ENCODE peak calls at places on chromosomes 11 and 22, in five cellular contexts. A, C, I, S and M are unnamed samples.

GRCh38 chr11:125871391-125872137 is 15.9 kb upstream of the HYLS1 start:
- DNase-seq in A (no peak), C (no peak), I (no peak), S (peak), M (peak)

GRCh38 chr11:10042699-10043098 is 251.3 kb downstream of the SBF2 start:
- DNase-seq in A (no peak), C (no peak), I (no peak), S (no peak), M (no peak)

GRCh38 chr11:27420722-27421572 is 51.6 kb downstream of the LGR4 start:
- DNase-seq in A (no peak), C (no peak), I (no peak), S (no peak), M (no peak)

GRCh38 chr11:117361432-117361831 is 33.8 kb downstream of the CEP164 start:
- DNase-seq in A (no peak), C (no peak), I (no peak), S (no peak), M (no peak)

GRCh38 chr11:46889689-46890475 is 28.5 kb downstream of the LRP4 start:
- DNase-seq in A (no peak), C (peak), I (peak), S (peak), M (peak)

GRCh38 chr11:112929432-112929831 is 31.8 kb upstream of the NCAM1 start:
- DNase-seq in A (no peak), C (no peak), I (no peak), S (no peak), M (no peak)

GRCh38 chr11:76835928-76836612 is 24.6 kb upstream of the ACER3 start:
- DNase-seq in A (peak), C (no peak), I (peak), S (no peak), M (peak)

GRCh38 chr11:33377100-33377851 is 120.1 kb downstream of the HIPK3 start:
- DNase-seq in A (no peak), C (no peak), I (no peak), S (peak), M (no peak)

GRCh38 chr11:110829873-110830272 is 117.6 kb upstream of the ARHGAP20 start:
- DNase-seq in A (no peak), C (no peak), I (no peak), S (no peak), M (no peak)

GRCh38 chr11:123064268-123064657 is 2.3 kb upstream of the HSPA8 start:
- DNase-seq in A (no peak), C (no peak), I (no peak), S (no peak), M (no peak)

GRCh38 chr11:68594123-68594522 is 90.2 kb upstream of the GAL start:
- DNase-seq in A (no peak), C (no peak), I (no peak), S (no peak), M (no peak)

GRCh38 chr11:68735626-68736025 is 15.7 kb downstream of the TESMIN start:
- DNase-seq in A (no peak), C (no peak), I (no peak), S (no peak), M (no peak)

GRCh38 chr11:17552392-17553248 is 5.6 kb downstream of the OTOG start:
- DNase-seq in A (no peak), C (no peak), I (no peak), S (no peak), M (no peak)

GRCh38 chr11:125165111-125165663 is 636 bp downstream of the PKNOX2 start:
- DNase-seq in A (no peak), C (no peak), I (peak), S (peak), M (peak)

GRCh38 chr11:78365381-78365792 is 52.2 kb downstream of the GAB2 start:
- DNase-seq in A (peak), C (no peak), I (no peak), S (peak), M (peak)

GRCh38 chr22:29784451-29785361 is 17.5 kb downstream of the UQCR10 start:
- DNase-seq in A (no peak), C (no peak), I (peak), S (no peak), M (no peak)

GRCh38 chr11:7635137-7635536 is 38.2 kb downstream of the CYB5R2 start:
- DNase-seq in A (no peak), C (no peak), I (peak), S (no peak), M (no peak)

GRCh38 chr11:76629853-76630599 is 40.5 kb downstream of the LRRC32 start:
- DNase-seq in A (peak), C (no peak), I (peak), S (no peak), M (no peak)

GRCh38 chr11:13215157-13215556 is 62.4 kb upstream of the BMAL1 start:
- DNase-seq in A (no peak), C (no peak), I (no peak), S (no peak), M (peak)

GRCh38 chr11:43574949-43575915 is 105.3 kb upstream of the HSD17B12 start:
- DNase-seq in A (no peak), C (no peak), I (no peak), S (peak), M (no peak)

GRCh38 chr11:94325681-94326080 is 21.3 kb downstream of the IZUMO1R start:
- DNase-seq in A (no peak), C (peak), I (no peak), S (peak), M (no peak)

GRCh38 chr11:29435421-29435820 is 581.4 kb downstream of the KCNA4 start:
- DNase-seq in A (no peak), C (no peak), I (no peak), S (no peak), M (no peak)

GRCh38 chr11:13216019-13217006 is 61.3 kb upstream of the BMAL1 start:
- DNase-seq in A (no peak), C (no peak), I (peak), S (peak), M (peak)

GRCh38 chr11:46006418-46007070 is 84.1 kb downstream of the LARGE2 start:
- DNase-seq in A (no peak), C (no peak), I (no peak), S (peak), M (peak)

GRCh38 chr11:127919206-127920000 is 668.0 kb downstream of the ETS1 start:
- DNase-seq in A (no peak), C (no peak), I (no peak), S (no peak), M (peak)

GRCh38 chr11:67384851-67385366 is 6.9 kb upstream of the RAD9A start:
- DNase-seq in A (no peak), C (no peak), I (no peak), S (no peak), M (no peak)

GRCh38 chr22:21446128-21446826 is 20.9 kb upstream of the TMEM191C start:
- DNase-seq in A (peak), C (no peak), I (peak), S (peak), M (no peak)

GRCh38 chr22:39474351-39474991 is 17.7 kb downstream of the MGAT3 start:
- DNase-seq in A (no peak), C (no peak), I (no peak), S (no peak), M (no peak)

GRCh38 chr22:20949698-20950183 is 17.3 kb upstream of the AIFM3 start:
- DNase-seq in A (no peak), C (no peak), I (no peak), S (no peak), M (no peak)

GRCh38 chr11:199782-200181 is 6.9 kb downstream of the SCGB1C1 start:
- DNase-seq in A (peak), C (no peak), I (no peak), S (no peak), M (no peak)

GRCh38 chr11:126607374-126607773 is 251.9 kb downstream of the ST3GAL4 start:
- DNase-seq in A (no peak), C (no peak), I (peak), S (peak), M (peak)

GRCh38 chr11:60281482-60281881 is 1.0 kb downstream of the MS4A4A start:
- DNase-seq in A (no peak), C (no peak), I (no peak), S (no peak), M (no peak)

GRCh38 chr22:45420539-45420938 is 7.0 kb downstream of the RIBC2 start:
- DNase-seq in A (no peak), C (no peak), I (no peak), S (no peak), M (no peak)

GRCh38 chr22:37244114-37244921 is at the start of gene RAC2:
- DNase-seq in A (peak), C (peak), I (peak), S (peak), M (peak)

GRCh38 chr11:28708075-28708474 is 599.9 kb downstream of the METTL15 start:
- DNase-seq in A (no peak), C (no peak), I (no peak), S (no peak), M (no peak)

GRCh38 chr11:31818874-31819331 is 7.8 kb upstream of the PAX6 start:
- DNase-seq in A (no peak), C (no peak), I (no peak), S (peak), M (no peak)

GRCh38 chr11:97943493-97943892 is 1077.3 kb upstream of the CNTN5 start:
- DNase-seq in A (no peak), C (no peak), I (no peak), S (no peak), M (no peak)
- TF ChIP-seq CTCF in A (no peak), C (no peak), I (no peak), S (peak), M (no peak)

DNA sequence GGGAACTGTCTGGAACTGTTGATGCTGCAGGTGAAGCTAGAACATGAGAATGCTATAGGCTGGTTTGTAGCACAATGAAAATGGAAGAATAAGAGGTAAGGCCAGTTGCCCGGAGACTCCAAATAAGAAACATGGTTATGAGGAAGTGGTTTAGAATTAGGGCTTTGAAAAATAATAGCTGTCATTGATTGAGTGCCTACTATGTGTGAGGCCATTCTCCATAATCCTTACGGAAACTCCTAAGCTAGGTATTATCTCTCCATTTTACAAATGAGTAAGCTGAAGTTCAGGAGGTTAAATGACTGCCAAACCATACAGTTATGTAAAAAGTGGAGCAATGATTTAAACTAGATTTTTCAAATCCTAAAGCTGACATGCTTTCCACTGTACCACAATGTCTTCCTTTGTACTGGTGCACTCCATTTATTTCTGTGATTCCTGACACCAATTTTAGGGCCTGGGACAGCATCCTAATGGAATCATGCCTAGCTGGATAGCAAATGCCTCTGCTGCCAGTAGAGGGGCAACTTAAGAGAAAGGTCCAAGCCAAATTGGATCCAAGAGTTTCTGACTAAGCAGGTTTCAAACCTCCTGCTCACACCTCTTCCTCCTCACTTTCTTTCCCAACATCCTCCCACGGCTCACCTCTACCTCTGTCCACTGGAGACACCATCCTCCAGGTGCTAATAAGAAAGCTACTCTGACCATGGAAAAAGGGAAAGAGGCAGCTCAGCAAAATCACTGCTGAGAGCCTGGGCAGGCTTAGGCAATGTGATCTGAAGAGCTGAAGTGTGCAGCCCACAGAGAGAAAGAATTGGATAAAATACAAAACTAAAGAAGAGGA is 46.9 kb upstream of the PICALM start:
- DNase-seq in A (no peak), C (no peak), I (no peak), S (no peak), M (no peak)
- H3K27ac ChIP-seq in A (no peak), C (no peak), I (no peak), S (no peak), M (no peak)

GRCh38 chr11:69909561-69910518 is 90.6 kb upstream of the FGF3 start:
- DNase-seq in A (peak), C (no peak), I (no peak), S (peak), M (no peak)
- TF ChIP-seq CTCF in A (peak), C (peak), I (peak), S (peak), M (peak)

GRCh38 chr11:1777737-1778136 is 14.0 kb upstream of the CTSD start:
- DNase-seq in A (no peak), C (no peak), I (no peak), S (no peak), M (no peak)
- H3K27ac ChIP-seq in A (peak), C (no peak), I (no peak), S (no peak), M (no peak)

GRCh38 chr11:129881570-129882170 is 13.7 kb downstream of the NFRKB start:
- DNase-seq in A (no peak), C (peak), I (no peak), S (peak), M (peak)
- TF ChIP-seq CTCF in A (peak), C (peak), I (peak), S (peak), M (peak)

GRCh38 chr11:64931290-64931689 is 4.4 kb downstream of the GPHA2 start:
- DNase-seq in A (no peak), C (no peak), I (no peak), S (no peak), M (no peak)
- H3K27ac ChIP-seq in A (no peak), C (no peak), I (no peak), S (no peak), M (no peak)